ENCODE peak calls at places on chromosome 13, in eight cellular contexts. One of them, this sample, is unnamed.
A peak's percentile ranks its signal among the peaks of the same experiment; 100 is the strongest.

GRCh38 chr13:101449971-101450748 is 2.3 kb upstream of the ITGBL1 start:
- DNase-seq in breast epithelium: no peak
- DNase-seq in thoracic aorta: no peak
- DNase-seq in Caco-2: no peak
- DNase-seq in posterior cingulate gyrus: no peak
- DNase-seq in heart left ventricle: no peak
- DNase-seq in Ammon's horn: no peak
- DNase-seq in activated CD4-positive, alpha-beta T cell treated with anti-CD3 and anti-CD28 coated beads, Interleukin-2, amount 50 U/mL, for 24 hours: no peak
- DNase-seq in this sample: no peak

GRCh38 chr13:42969558-42970172 is 22.4 kb downstream of the EPSTI1 start:
- DNase-seq in breast epithelium: peak; percentile 63
- DNase-seq in thoracic aorta: peak; percentile 38
- DNase-seq in Caco-2: peak; percentile 91
- DNase-seq in posterior cingulate gyrus: peak; percentile 84
- DNase-seq in heart left ventricle: peak; percentile 70
- DNase-seq in Ammon's horn: peak; percentile 69
- DNase-seq in activated CD4-positive, alpha-beta T cell treated with anti-CD3 and anti-CD28 coated beads, Interleukin-2, amount 50 U/mL, for 24 hours: peak; percentile 75
- DNase-seq in this sample: peak; percentile 58

GRCh38 chr13:60604058-60604457 is 207.0 kb downstream of the TDRD3 start:
- DNase-seq in breast epithelium: no peak
- DNase-seq in thoracic aorta: no peak
- DNase-seq in Caco-2: no peak
- DNase-seq in posterior cingulate gyrus: no peak
- DNase-seq in heart left ventricle: no peak
- DNase-seq in Ammon's horn: no peak
- DNase-seq in activated CD4-positive, alpha-beta T cell treated with anti-CD3 and anti-CD28 coated beads, Interleukin-2, amount 50 U/mL, for 24 hours: no peak
- DNase-seq in this sample: no peak

GRCh38 chr13:82681535-82681934 is 1200.7 kb downstream of the SLITRK1 start:
- DNase-seq in breast epithelium: no peak
- DNase-seq in thoracic aorta: no peak
- DNase-seq in Caco-2: no peak
- DNase-seq in posterior cingulate gyrus: no peak
- DNase-seq in heart left ventricle: no peak
- DNase-seq in Ammon's horn: no peak
- DNase-seq in activated CD4-positive, alpha-beta T cell treated with anti-CD3 and anti-CD28 coated beads, Interleukin-2, amount 50 U/mL, for 24 hours: no peak
- DNase-seq in this sample: no peak

GRCh38 chr13:33575378-33575777 is 242.6 kb upstream of the RFC3 start:
- DNase-seq in breast epithelium: no peak
- DNase-seq in thoracic aorta: no peak
- DNase-seq in Caco-2: no peak
- DNase-seq in posterior cingulate gyrus: no peak
- DNase-seq in heart left ventricle: no peak
- DNase-seq in Ammon's horn: no peak
- DNase-seq in activated CD4-positive, alpha-beta T cell treated with anti-CD3 and anti-CD28 coated beads, Interleukin-2, amount 50 U/mL, for 24 hours: no peak
- DNase-seq in this sample: no peak

GRCh38 chr13:44921478-44921877 is 67.8 kb downstream of the NUFIP1 start:
- DNase-seq in breast epithelium: no peak
- DNase-seq in thoracic aorta: no peak
- DNase-seq in Caco-2: no peak
- DNase-seq in posterior cingulate gyrus: no peak
- DNase-seq in heart left ventricle: no peak
- DNase-seq in Ammon's horn: no peak
- DNase-seq in activated CD4-positive, alpha-beta T cell treated with anti-CD3 and anti-CD28 coated beads, Interleukin-2, amount 50 U/mL, for 24 hours: no peak
- DNase-seq in this sample: no peak

GRCh38 chr13:54144809-54145208 is 1116.2 kb downstream of the OLFM4 start:
- DNase-seq in breast epithelium: no peak
- DNase-seq in thoracic aorta: no peak
- DNase-seq in Caco-2: no peak
- DNase-seq in posterior cingulate gyrus: no peak
- DNase-seq in heart left ventricle: no peak
- DNase-seq in Ammon's horn: no peak
- DNase-seq in activated CD4-positive, alpha-beta T cell treated with anti-CD3 and anti-CD28 coated beads, Interleukin-2, amount 50 U/mL, for 24 hours: no peak
- DNase-seq in this sample: no peak

GRCh38 chr13:105363747-105364177 is 1171.7 kb downstream of the EFNB2 start:
- DNase-seq in breast epithelium: no peak
- DNase-seq in thoracic aorta: no peak
- DNase-seq in Caco-2: no peak
- DNase-seq in posterior cingulate gyrus: no peak
- DNase-seq in heart left ventricle: no peak
- DNase-seq in Ammon's horn: peak; percentile 24
- DNase-seq in activated CD4-positive, alpha-beta T cell treated with anti-CD3 and anti-CD28 coated beads, Interleukin-2, amount 50 U/mL, for 24 hours: no peak
- DNase-seq in this sample: no peak

GRCh38 chr13:29479716-29480492 is 115.6 kb downstream of the SLC7A1 start:
- DNase-seq in breast epithelium: no peak
- DNase-seq in thoracic aorta: no peak
- DNase-seq in Caco-2: no peak
- DNase-seq in posterior cingulate gyrus: no peak
- DNase-seq in heart left ventricle: no peak
- DNase-seq in Ammon's horn: no peak
- DNase-seq in activated CD4-positive, alpha-beta T cell treated with anti-CD3 and anti-CD28 coated beads, Interleukin-2, amount 50 U/mL, for 24 hours: no peak
- DNase-seq in this sample: no peak

GRCh38 chr13:85586856-85587255 is 212.4 kb downstream of the SLITRK6 start:
- DNase-seq in breast epithelium: no peak
- DNase-seq in thoracic aorta: no peak
- DNase-seq in Caco-2: no peak
- DNase-seq in posterior cingulate gyrus: no peak
- DNase-seq in heart left ventricle: no peak
- DNase-seq in Ammon's horn: no peak
- DNase-seq in activated CD4-positive, alpha-beta T cell treated with anti-CD3 and anti-CD28 coated beads, Interleukin-2, amount 50 U/mL, for 24 hours: no peak
- DNase-seq in this sample: no peak

GRCh38 chr13:106851251-106851650 is 283.3 kb upstream of the ARGLU1 start:
- DNase-seq in breast epithelium: no peak
- DNase-seq in thoracic aorta: no peak
- DNase-seq in Caco-2: no peak
- DNase-seq in posterior cingulate gyrus: no peak
- DNase-seq in heart left ventricle: no peak
- DNase-seq in Ammon's horn: no peak
- DNase-seq in activated CD4-positive, alpha-beta T cell treated with anti-CD3 and anti-CD28 coated beads, Interleukin-2, amount 50 U/mL, for 24 hours: no peak
- DNase-seq in this sample: no peak

GRCh38 chr13:38350114-38350617 is 515 bp downstream of the UFM1 start:
- DNase-seq in breast epithelium: peak; percentile 59
- DNase-seq in thoracic aorta: peak; percentile 32
- DNase-seq in Caco-2: peak; percentile 84
- DNase-seq in posterior cingulate gyrus: no peak
- DNase-seq in heart left ventricle: peak; percentile 72
- DNase-seq in Ammon's horn: no peak
- DNase-seq in activated CD4-positive, alpha-beta T cell treated with anti-CD3 and anti-CD28 coated beads, Interleukin-2, amount 50 U/mL, for 24 hours: peak; percentile 52
- DNase-seq in this sample: no peak

GRCh38 chr13:95535243-95535642 is 17.3 kb upstream of the CLDN10 start:
- DNase-seq in breast epithelium: no peak
- DNase-seq in thoracic aorta: no peak
- DNase-seq in Caco-2: no peak
- DNase-seq in posterior cingulate gyrus: no peak
- DNase-seq in heart left ventricle: no peak
- DNase-seq in Ammon's horn: no peak
- DNase-seq in activated CD4-positive, alpha-beta T cell treated with anti-CD3 and anti-CD28 coated beads, Interleukin-2, amount 50 U/mL, for 24 hours: no peak
- DNase-seq in this sample: no peak

GRCh38 chr13:79973533-79973963 is 367.4 kb downstream of the SPRY2 start:
- DNase-seq in breast epithelium: no peak
- DNase-seq in thoracic aorta: no peak
- DNase-seq in Caco-2: peak; percentile 45
- DNase-seq in posterior cingulate gyrus: no peak
- DNase-seq in heart left ventricle: peak; percentile 60
- DNase-seq in Ammon's horn: no peak
- DNase-seq in activated CD4-positive, alpha-beta T cell treated with anti-CD3 and anti-CD28 coated beads, Interleukin-2, amount 50 U/mL, for 24 hours: no peak
- DNase-seq in this sample: no peak

GRCh38 chr13:79775830-79776229 is 294.9 kb downstream of the NDFIP2 start:
- DNase-seq in breast epithelium: no peak
- DNase-seq in thoracic aorta: no peak
- DNase-seq in Caco-2: peak; percentile 81
- DNase-seq in posterior cingulate gyrus: peak; percentile 32
- DNase-seq in heart left ventricle: no peak
- DNase-seq in Ammon's horn: peak; percentile 85
- DNase-seq in activated CD4-positive, alpha-beta T cell treated with anti-CD3 and anti-CD28 coated beads, Interleukin-2, amount 50 U/mL, for 24 hours: no peak
- DNase-seq in this sample: peak; percentile 86

GRCh38 chr13:84983321-84983720 is 815.9 kb downstream of the SLITRK6 start:
- DNase-seq in breast epithelium: no peak
- DNase-seq in thoracic aorta: no peak
- DNase-seq in Caco-2: no peak
- DNase-seq in posterior cingulate gyrus: no peak
- DNase-seq in heart left ventricle: no peak
- DNase-seq in Ammon's horn: no peak
- DNase-seq in activated CD4-positive, alpha-beta T cell treated with anti-CD3 and anti-CD28 coated beads, Interleukin-2, amount 50 U/mL, for 24 hours: no peak
- DNase-seq in this sample: no peak

GRCh38 chr13:41019027-41019487 is at the start of gene ELF1:
- DNase-seq in breast epithelium: no peak
- DNase-seq in thoracic aorta: no peak
- DNase-seq in Caco-2: peak; percentile 71
- DNase-seq in posterior cingulate gyrus: no peak
- DNase-seq in heart left ventricle: no peak
- DNase-seq in Ammon's horn: peak; percentile 60
- DNase-seq in activated CD4-positive, alpha-beta T cell treated with anti-CD3 and anti-CD28 coated beads, Interleukin-2, amount 50 U/mL, for 24 hours: peak; percentile 61
- DNase-seq in this sample: no peak

GRCh38 chr13:113560645-113561416 is 23.7 kb upstream of the TFDP1 start:
- DNase-seq in breast epithelium: peak; percentile 14
- DNase-seq in thoracic aorta: no peak
- DNase-seq in Caco-2: no peak
- DNase-seq in posterior cingulate gyrus: no peak
- DNase-seq in heart left ventricle: no peak
- DNase-seq in Ammon's horn: no peak
- DNase-seq in activated CD4-positive, alpha-beta T cell treated with anti-CD3 and anti-CD28 coated beads, Interleukin-2, amount 50 U/mL, for 24 hours: no peak
- DNase-seq in this sample: no peak

GRCh38 chr13:77751513-77752456 is 54.3 kb downstream of the SLAIN1 start:
- DNase-seq in breast epithelium: no peak
- DNase-seq in thoracic aorta: no peak
- DNase-seq in Caco-2: peak; percentile 54
- DNase-seq in posterior cingulate gyrus: peak; percentile 51
- DNase-seq in heart left ventricle: no peak
- DNase-seq in Ammon's horn: peak; percentile 85
- DNase-seq in activated CD4-positive, alpha-beta T cell treated with anti-CD3 and anti-CD28 coated beads, Interleukin-2, amount 50 U/mL, for 24 hours: peak; percentile 44
- DNase-seq in this sample: peak; percentile 84

GRCh38 chr13:20360041-20360491 is 127.9 kb upstream of the GJB6 start:
- DNase-seq in breast epithelium: no peak
- DNase-seq in thoracic aorta: no peak
- DNase-seq in Caco-2: no peak
- DNase-seq in posterior cingulate gyrus: no peak
- DNase-seq in heart left ventricle: no peak
- DNase-seq in Ammon's horn: peak; percentile 22
- DNase-seq in activated CD4-positive, alpha-beta T cell treated with anti-CD3 and anti-CD28 coated beads, Interleukin-2, amount 50 U/mL, for 24 hours: no peak
- DNase-seq in this sample: no peak

GRCh38 chr13:44449999-44450821 is 76.6 kb downstream of the SERP2 start:
- DNase-seq in breast epithelium: no peak
- DNase-seq in thoracic aorta: no peak
- DNase-seq in Caco-2: peak; percentile 69
- DNase-seq in posterior cingulate gyrus: no peak
- DNase-seq in heart left ventricle: no peak
- DNase-seq in Ammon's horn: no peak
- DNase-seq in activated CD4-positive, alpha-beta T cell treated with anti-CD3 and anti-CD28 coated beads, Interleukin-2, amount 50 U/mL, for 24 hours: no peak
- DNase-seq in this sample: no peak